ENCODE peak calls at places on chromosomes 2 and 18, in nine cellular contexts. One of them, this sample, is unnamed.

GRCh38 chr2:148124271-148124670 is 103.4 kb downstream of the MBD5 start:
- DNase-seq in islet precursor cell: no peak
- DNase-seq in NCI-H2171: no peak
- DNase-seq in cardiac fibroblast: no peak
- DNase-seq in T-helper 17 cell: no peak
- DNase-seq in left cardiac atrium: no peak
- DNase-seq in C1 segment of cervical spinal cord: no peak
- DNase-seq in A549: no peak
- DNase-seq in NCI-H1105 treated with DMSO at 0.1 percent for 48 hours: no peak
- DNase-seq in this sample: peak

GRCh38 chr2:129441610-129442009 is 537.9 kb upstream of the RAB6C start:
- DNase-seq in left cardiac atrium: no peak
- DNase-seq in cardiac fibroblast: no peak
- DNase-seq in NCI-H2171: no peak
- DNase-seq in A549: no peak
- DNase-seq in T-helper 17 cell: no peak
- DNase-seq in C1 segment of cervical spinal cord: no peak
- DNase-seq in NCI-H1105 treated with DMSO at 0.1 percent for 48 hours: no peak
- DNase-seq in islet precursor cell: no peak
- DNase-seq in this sample: no peak

GRCh38 chr18:23194150-23194968 is 59.1 kb downstream of the CABLES1 start:
- DNase-seq in left cardiac atrium: no peak
- DNase-seq in NCI-H2171: no peak
- DNase-seq in T-helper 17 cell: no peak
- DNase-seq in islet precursor cell: no peak
- DNase-seq in NCI-H1105 treated with DMSO at 0.1 percent for 48 hours: no peak
- DNase-seq in C1 segment of cervical spinal cord: no peak
- DNase-seq in A549: no peak
- DNase-seq in cardiac fibroblast: peak
- DNase-seq in this sample: peak

GRCh38 chr2:182543746-182544525 is 117.1 kb upstream of the PDE1A start:
- DNase-seq in NCI-H1105 treated with DMSO at 0.1 percent for 48 hours: no peak
- DNase-seq in C1 segment of cervical spinal cord: no peak
- DNase-seq in cardiac fibroblast: no peak
- DNase-seq in left cardiac atrium: no peak
- DNase-seq in islet precursor cell: no peak
- DNase-seq in T-helper 17 cell: no peak
- DNase-seq in A549: no peak
- DNase-seq in NCI-H2171: peak
- DNase-seq in this sample: no peak

GRCh38 chr2:25587361-25587760 is 86.0 kb downstream of the DTNB start:
- DNase-seq in NCI-H1105 treated with DMSO at 0.1 percent for 48 hours: no peak
- DNase-seq in NCI-H2171: no peak
- DNase-seq in T-helper 17 cell: no peak
- DNase-seq in islet precursor cell: no peak
- DNase-seq in cardiac fibroblast: peak
- DNase-seq in A549: no peak
- DNase-seq in C1 segment of cervical spinal cord: no peak
- DNase-seq in left cardiac atrium: no peak
- DNase-seq in this sample: peak

GRCh38 chr18:62064361-62064760 is 122.5 kb downstream of the PIGN start:
- DNase-seq in islet precursor cell: no peak
- DNase-seq in NCI-H1105 treated with DMSO at 0.1 percent for 48 hours: no peak
- DNase-seq in cardiac fibroblast: no peak
- DNase-seq in C1 segment of cervical spinal cord: no peak
- DNase-seq in NCI-H2171: no peak
- DNase-seq in T-helper 17 cell: no peak
- DNase-seq in A549: no peak
- DNase-seq in left cardiac atrium: no peak
- DNase-seq in this sample: no peak

GRCh38 chr2:151025816-151026215 is 235.8 kb downstream of the RBM43 start:
- DNase-seq in A549: no peak
- DNase-seq in left cardiac atrium: no peak
- DNase-seq in NCI-H2171: no peak
- DNase-seq in T-helper 17 cell: no peak
- DNase-seq in C1 segment of cervical spinal cord: no peak
- DNase-seq in islet precursor cell: no peak
- DNase-seq in NCI-H1105 treated with DMSO at 0.1 percent for 48 hours: no peak
- DNase-seq in cardiac fibroblast: no peak
- DNase-seq in this sample: no peak

GRCh38 chr2:3644246-3644525 is 13.8 kb upstream of the ALLC start:
- DNase-seq in NCI-H1105 treated with DMSO at 0.1 percent for 48 hours: no peak
- DNase-seq in cardiac fibroblast: no peak
- DNase-seq in C1 segment of cervical spinal cord: no peak
- DNase-seq in islet precursor cell: no peak
- DNase-seq in left cardiac atrium: no peak
- DNase-seq in A549: no peak
- DNase-seq in T-helper 17 cell: no peak
- DNase-seq in NCI-H2171: no peak
- DNase-seq in this sample: no peak

GRCh38 chr2:224260605-224261004 is 141.3 kb downstream of the FAM124B start:
- DNase-seq in islet precursor cell: no peak
- DNase-seq in left cardiac atrium: no peak
- DNase-seq in cardiac fibroblast: peak
- DNase-seq in NCI-H2171: no peak
- DNase-seq in A549: no peak
- DNase-seq in NCI-H1105 treated with DMSO at 0.1 percent for 48 hours: no peak
- DNase-seq in T-helper 17 cell: no peak
- DNase-seq in C1 segment of cervical spinal cord: no peak
- DNase-seq in this sample: peak

GRCh38 chr2:183037281-183037659 is 987 bp downstream of the NCKAP1 start:
- DNase-seq in NCI-H2171: no peak
- DNase-seq in C1 segment of cervical spinal cord: no peak
- DNase-seq in NCI-H1105 treated with DMSO at 0.1 percent for 48 hours: peak
- DNase-seq in islet precursor cell: no peak
- DNase-seq in T-helper 17 cell: no peak
- DNase-seq in cardiac fibroblast: peak
- DNase-seq in left cardiac atrium: no peak
- DNase-seq in A549: no peak
- DNase-seq in this sample: peak

GRCh38 chr2:96505231-96505889 is at the start of gene NEURL3:
- DNase-seq in islet precursor cell: peak
- DNase-seq in T-helper 17 cell: no peak
- DNase-seq in A549: peak
- DNase-seq in cardiac fibroblast: peak
- DNase-seq in NCI-H2171: no peak
- DNase-seq in left cardiac atrium: no peak
- DNase-seq in C1 segment of cervical spinal cord: no peak
- DNase-seq in NCI-H1105 treated with DMSO at 0.1 percent for 48 hours: no peak
- DNase-seq in this sample: peak

GRCh38 chr2:219285894-219286425 is 6.8 kb downstream of the DNAJB2 start:
- DNase-seq in C1 segment of cervical spinal cord: no peak
- DNase-seq in T-helper 17 cell: no peak
- DNase-seq in A549: no peak
- DNase-seq in NCI-H2171: peak
- DNase-seq in left cardiac atrium: no peak
- DNase-seq in cardiac fibroblast: peak
- DNase-seq in NCI-H1105 treated with DMSO at 0.1 percent for 48 hours: no peak
- DNase-seq in islet precursor cell: peak
- DNase-seq in this sample: peak

GRCh38 chr2:160473508-160474318 is 19.9 kb downstream of the RBMS1 start:
- DNase-seq in islet precursor cell: no peak
- DNase-seq in NCI-H2171: no peak
- DNase-seq in T-helper 17 cell: no peak
- DNase-seq in A549: no peak
- DNase-seq in left cardiac atrium: no peak
- DNase-seq in cardiac fibroblast: no peak
- DNase-seq in C1 segment of cervical spinal cord: no peak
- DNase-seq in NCI-H1105 treated with DMSO at 0.1 percent for 48 hours: no peak
- DNase-seq in this sample: no peak

GRCh38 chr2:168217920-168218319 is 29.5 kb downstream of the STK39 start:
- DNase-seq in left cardiac atrium: no peak
- DNase-seq in islet precursor cell: no peak
- DNase-seq in NCI-H2171: no peak
- DNase-seq in cardiac fibroblast: no peak
- DNase-seq in T-helper 17 cell: no peak
- DNase-seq in A549: no peak
- DNase-seq in C1 segment of cervical spinal cord: no peak
- DNase-seq in NCI-H1105 treated with DMSO at 0.1 percent for 48 hours: no peak
- DNase-seq in this sample: no peak

GRCh38 chr2:181203412-181203811 is 223.0 kb downstream of the UBE2E3 start:
- DNase-seq in cardiac fibroblast: peak
- DNase-seq in C1 segment of cervical spinal cord: no peak
- DNase-seq in NCI-H1105 treated with DMSO at 0.1 percent for 48 hours: no peak
- DNase-seq in islet precursor cell: peak
- DNase-seq in A549: peak
- DNase-seq in NCI-H2171: no peak
- DNase-seq in left cardiac atrium: no peak
- DNase-seq in T-helper 17 cell: no peak
- DNase-seq in this sample: peak

GRCh38 chr2:232491139-232491780 is 3.6 kb upstream of the ECEL1 start:
- DNase-seq in NCI-H1105 treated with DMSO at 0.1 percent for 48 hours: no peak
- DNase-seq in T-helper 17 cell: no peak
- DNase-seq in islet precursor cell: no peak
- DNase-seq in A549: no peak
- DNase-seq in cardiac fibroblast: no peak
- DNase-seq in C1 segment of cervical spinal cord: no peak
- DNase-seq in left cardiac atrium: no peak
- DNase-seq in NCI-H2171: no peak
- DNase-seq in this sample: no peak

GRCh38 chr18:2606335-2606734 is 35.0 kb downstream of the NDC80 start:
- DNase-seq in A549: no peak
- DNase-seq in C1 segment of cervical spinal cord: no peak
- DNase-seq in NCI-H1105 treated with DMSO at 0.1 percent for 48 hours: no peak
- DNase-seq in T-helper 17 cell: no peak
- DNase-seq in left cardiac atrium: no peak
- DNase-seq in islet precursor cell: no peak
- DNase-seq in cardiac fibroblast: peak
- DNase-seq in NCI-H2171: no peak
- DNase-seq in this sample: no peak

GRCh38 chr2:170243118-170243837 is 65.3 kb downstream of the MYO3B start:
- DNase-seq in cardiac fibroblast: no peak
- DNase-seq in islet precursor cell: no peak
- DNase-seq in T-helper 17 cell: no peak
- DNase-seq in left cardiac atrium: no peak
- DNase-seq in C1 segment of cervical spinal cord: no peak
- DNase-seq in NCI-H1105 treated with DMSO at 0.1 percent for 48 hours: no peak
- DNase-seq in NCI-H2171: no peak
- DNase-seq in A549: no peak
- DNase-seq in this sample: no peak

GRCh38 chr2:37283207-37283606 is 41.4 kb downstream of the PRKD3 start:
- DNase-seq in NCI-H2171: no peak
- DNase-seq in A549: no peak
- DNase-seq in T-helper 17 cell: no peak
- DNase-seq in C1 segment of cervical spinal cord: no peak
- DNase-seq in islet precursor cell: no peak
- DNase-seq in left cardiac atrium: no peak
- DNase-seq in NCI-H1105 treated with DMSO at 0.1 percent for 48 hours: no peak
- DNase-seq in cardiac fibroblast: peak
- DNase-seq in this sample: peak

GRCh38 chr2:165193178-165193777 is 10.6 kb downstream of the SCN3A start:
- DNase-seq in NCI-H1105 treated with DMSO at 0.1 percent for 48 hours: peak
- DNase-seq in T-helper 17 cell: no peak
- DNase-seq in cardiac fibroblast: no peak
- DNase-seq in left cardiac atrium: no peak
- DNase-seq in A549: no peak
- DNase-seq in C1 segment of cervical spinal cord: no peak
- DNase-seq in NCI-H2171: no peak
- DNase-seq in islet precursor cell: no peak
- DNase-seq in this sample: no peak

GRCh38 chr18:76354348-76354747 is 140.7 kb downstream of the ZNF516 start:
- DNase-seq in NCI-H1105 treated with DMSO at 0.1 percent for 48 hours: no peak
- DNase-seq in T-helper 17 cell: no peak
- DNase-seq in NCI-H2171: no peak
- DNase-seq in A549: no peak
- DNase-seq in cardiac fibroblast: peak
- DNase-seq in islet precursor cell: no peak
- DNase-seq in C1 segment of cervical spinal cord: no peak
- DNase-seq in left cardiac atrium: no peak
- DNase-seq in this sample: peak

GRCh38 chr2:200687938-200688920 is 102.4 kb downstream of the AOX1 start:
- DNase-seq in NCI-H2171: no peak
- DNase-seq in A549: no peak
- DNase-seq in left cardiac atrium: no peak
- DNase-seq in T-helper 17 cell: no peak
- DNase-seq in islet precursor cell: no peak
- DNase-seq in C1 segment of cervical spinal cord: no peak
- DNase-seq in cardiac fibroblast: no peak
- DNase-seq in NCI-H1105 treated with DMSO at 0.1 percent for 48 hours: no peak
- DNase-seq in this sample: peak

GRCh38 chr2:170076189-170076588 is 101.8 kb upstream of the MYO3B start:
- DNase-seq in NCI-H1105 treated with DMSO at 0.1 percent for 48 hours: no peak
- DNase-seq in islet precursor cell: no peak
- DNase-seq in NCI-H2171: no peak
- DNase-seq in A549: no peak
- DNase-seq in left cardiac atrium: no peak
- DNase-seq in T-helper 17 cell: no peak
- DNase-seq in C1 segment of cervical spinal cord: no peak
- DNase-seq in cardiac fibroblast: no peak
- DNase-seq in this sample: no peak

GRCh38 chr2:81481242-81481993 is 1176.9 kb upstream of the LRRTM1 start:
- DNase-seq in cardiac fibroblast: peak
- DNase-seq in NCI-H2171: no peak
- DNase-seq in A549: peak
- DNase-seq in islet precursor cell: peak
- DNase-seq in C1 segment of cervical spinal cord: no peak
- DNase-seq in left cardiac atrium: no peak
- DNase-seq in T-helper 17 cell: no peak
- DNase-seq in NCI-H1105 treated with DMSO at 0.1 percent for 48 hours: peak
- DNase-seq in this sample: no peak

GRCh38 chr2:218745559-218746469 is 35.2 kb downstream of the TTLL4 start:
- DNase-seq in NCI-H1105 treated with DMSO at 0.1 percent for 48 hours: no peak
- DNase-seq in cardiac fibroblast: peak
- DNase-seq in T-helper 17 cell: no peak
- DNase-seq in A549: no peak
- DNase-seq in NCI-H2171: no peak
- DNase-seq in C1 segment of cervical spinal cord: no peak
- DNase-seq in islet precursor cell: peak
- DNase-seq in left cardiac atrium: peak
- DNase-seq in this sample: no peak

GRCh38 chr18:22451796-22452195 is 34.1 kb upstream of the CTAGE1 start:
- DNase-seq in islet precursor cell: no peak
- DNase-seq in cardiac fibroblast: no peak
- DNase-seq in C1 segment of cervical spinal cord: no peak
- DNase-seq in NCI-H1105 treated with DMSO at 0.1 percent for 48 hours: no peak
- DNase-seq in T-helper 17 cell: no peak
- DNase-seq in NCI-H2171: no peak
- DNase-seq in A549: peak
- DNase-seq in left cardiac atrium: no peak
- DNase-seq in this sample: no peak

GRCh38 chr18:24982831-24983230 is 369.1 kb downstream of the ZNF521 start:
- DNase-seq in T-helper 17 cell: no peak
- DNase-seq in NCI-H2171: no peak
- DNase-seq in islet precursor cell: peak
- DNase-seq in cardiac fibroblast: no peak
- DNase-seq in C1 segment of cervical spinal cord: no peak
- DNase-seq in A549: no peak
- DNase-seq in left cardiac atrium: no peak
- DNase-seq in NCI-H1105 treated with DMSO at 0.1 percent for 48 hours: no peak
- DNase-seq in this sample: peak

GRCh38 chr2:144348846-144349245 is 171.1 kb downstream of the ZEB2 start:
- DNase-seq in A549: no peak
- DNase-seq in T-helper 17 cell: no peak
- DNase-seq in C1 segment of cervical spinal cord: no peak
- DNase-seq in NCI-H1105 treated with DMSO at 0.1 percent for 48 hours: no peak
- DNase-seq in cardiac fibroblast: no peak
- DNase-seq in left cardiac atrium: no peak
- DNase-seq in NCI-H2171: no peak
- DNase-seq in islet precursor cell: peak
- DNase-seq in this sample: no peak

GRCh38 chr2:27464443-27464842 is 22.3 kb downstream of the KRTCAP3 start:
- DNase-seq in T-helper 17 cell: no peak
- DNase-seq in NCI-H2171: no peak
- DNase-seq in NCI-H1105 treated with DMSO at 0.1 percent for 48 hours: no peak
- DNase-seq in cardiac fibroblast: no peak
- DNase-seq in C1 segment of cervical spinal cord: no peak
- DNase-seq in A549: no peak
- DNase-seq in islet precursor cell: no peak
- DNase-seq in left cardiac atrium: no peak
- DNase-seq in this sample: no peak

GRCh38 chr2:35454966-35455638 is 900.5 kb upstream of the CRIM1 start:
- DNase-seq in T-helper 17 cell: no peak
- DNase-seq in NCI-H1105 treated with DMSO at 0.1 percent for 48 hours: no peak
- DNase-seq in A549: peak
- DNase-seq in NCI-H2171: no peak
- DNase-seq in left cardiac atrium: no peak
- DNase-seq in cardiac fibroblast: no peak
- DNase-seq in C1 segment of cervical spinal cord: no peak
- DNase-seq in islet precursor cell: peak
- DNase-seq in this sample: no peak

GRCh38 chr2:22934789-22935188 is 450.2 kb upstream of the KLHL29 start:
- DNase-seq in left cardiac atrium: no peak
- DNase-seq in C1 segment of cervical spinal cord: no peak
- DNase-seq in NCI-H2171: peak
- DNase-seq in islet precursor cell: no peak
- DNase-seq in cardiac fibroblast: no peak
- DNase-seq in NCI-H1105 treated with DMSO at 0.1 percent for 48 hours: no peak
- DNase-seq in T-helper 17 cell: no peak
- DNase-seq in A549: no peak
- DNase-seq in this sample: no peak